ENCODE peak calls at places on chromosomes 12 and 14, in six cellular contexts. N, W, T, Z, L and R are unnamed samples.
A peak's percentile ranks its signal among the peaks of the same experiment; 100 is the strongest.

GRCh38 chr12:91173139-91173538 is 9.5 kb downstream of the DCN start:
- DNase-seq in N (no peak), W (no peak), T (no peak), Z (no peak), L (no peak), R (no peak)

GRCh38 chr12:50362671-50363070 is 33.7 kb downstream of the FAM186A start:
- DNase-seq in N (no peak), W (no peak), T (no peak), Z (no peak), L (no peak), R (no peak)

GRCh38 chr14:104249092-104249491 is 110.7 kb downstream of the KIF26A start:
- DNase-seq in N (no peak), W (peak; percentile 43), T (no peak), Z (no peak), L (no peak), R (peak; percentile 63)

GRCh38 chr12:111488271-111488670 is 82.5 kb downstream of the SH2B3 start:
- DNase-seq in N (no peak), W (no peak), T (peak; percentile 49), Z (no peak), L (no peak), R (no peak)

GRCh38 chr12:25034676-25035075 is 85.8 kb upstream of the BCAT1 start:
- DNase-seq in N (no peak), W (no peak), T (no peak), Z (no peak), L (no peak), R (no peak)

GRCh38 chr12:44771485-44771884 is 104.6 kb downstream of the NELL2 start:
- DNase-seq in N (no peak), W (no peak), T (no peak), Z (no peak), L (no peak), R (no peak)

GRCh38 chr12:123895477-123895876 is 77.2 kb downstream of the CCDC92 start:
- DNase-seq in N (no peak), W (no peak), T (no peak), Z (no peak), L (no peak), R (peak; percentile 6)

GRCh38 chr12:55996201-55996714 is 818 bp upstream of the SUOX start:
- DNase-seq in N (peak; percentile 52), W (peak; percentile 68), T (peak; percentile 62), Z (peak; percentile 38), L (peak; percentile 77), R (no peak)

GRCh38 chr14:65230287-65230728 is 128.0 kb upstream of the MAX start:
- DNase-seq in N (no peak), W (no peak), T (no peak), Z (no peak), L (no peak), R (no peak)

GRCh38 chr12:110677206-110677911 is 11.6 kb downstream of the HVCN1 start:
- DNase-seq in N (no peak), W (peak; percentile 18), T (no peak), Z (peak; percentile 52), L (no peak), R (no peak)

GRCh38 chr14:59427653-59428578 is 37.3 kb downstream of the GPR135 start:
- DNase-seq in N (no peak), W (peak; percentile 93), T (no peak), Z (no peak), L (peak; percentile 41), R (no peak)

GRCh38 chr12:98686603-98687002 is 41.5 kb downstream of the APAF1 start:
- DNase-seq in N (no peak), W (no peak), T (peak; percentile 10), Z (no peak), L (no peak), R (no peak)

GRCh38 chr12:121001060-121001459 is 15.2 kb downstream of the C12orf43 start:
- DNase-seq in N (no peak), W (no peak), T (no peak), Z (no peak), L (no peak), R (no peak)

GRCh38 chr12:130063866-130064265 is 98.4 kb upstream of the FZD10 start:
- DNase-seq in N (no peak), W (no peak), T (no peak), Z (no peak), L (no peak), R (no peak)

GRCh38 chr14:34364201-34364600 is 97.8 kb downstream of the SPTSSA start:
- DNase-seq in N (no peak), W (no peak), T (no peak), Z (no peak), L (no peak), R (no peak)

GRCh38 chr14:58426819-58427288 is 477 bp downstream of the TIMM9 start:
- DNase-seq in N (peak; percentile 30), W (peak; percentile 79), T (peak; percentile 65), Z (peak; percentile 44), L (peak; percentile 71), R (no peak)

GRCh38 chr12:62523619-62524018 is 57.0 kb downstream of the MON2 start:
- DNase-seq in N (no peak), W (no peak), T (no peak), Z (no peak), L (no peak), R (no peak)

GRCh38 chr14:44988694-44989093 is 26.7 kb downstream of the TOGARAM1 start:
- DNase-seq in N (no peak), W (peak; percentile 78), T (no peak), Z (no peak), L (no peak), R (no peak)

GRCh38 chr12:2683283-2684025 is 111.3 kb upstream of the FKBP4 start:
- DNase-seq in N (no peak), W (peak; percentile 56), T (peak; percentile 30), Z (peak; percentile 26), L (peak; percentile 2), R (no peak)

GRCh38 chr12:123056053-123056452 is 75.6 kb downstream of the ARL6IP4 start:
- DNase-seq in N (no peak), W (no peak), T (peak; percentile 41), Z (no peak), L (peak; percentile 72), R (no peak)

GRCh38 chr14:47626151-47627035 is 49.0 kb downstream of the MDGA2 start:
- DNase-seq in N (no peak), W (no peak), T (no peak), Z (no peak), L (no peak), R (no peak)

GRCh38 chr14:33563492-33563891 is 387.4 kb downstream of the EGLN3 start:
- DNase-seq in N (no peak), W (no peak), T (no peak), Z (no peak), L (peak; percentile 5), R (no peak)

GRCh38 chr12:89827592-89827991 is 119.0 kb upstream of the ATP2B1 start:
- DNase-seq in N (no peak), W (no peak), T (no peak), Z (no peak), L (no peak), R (no peak)

GRCh38 chr14:51157012-51157411 is 62.1 kb upstream of the TRIM9 start:
- DNase-seq in N (no peak), W (no peak), T (peak; percentile 8), Z (no peak), L (peak; percentile 57), R (no peak)

GRCh38 chr14:70822706-70823185 is 13.4 kb upstream of the MAP3K9 start:
- DNase-seq in N (no peak), W (peak; percentile 82), T (peak; percentile 2), Z (no peak), L (peak; percentile 43), R (no peak)

GRCh38 chr12:3273409-3273853 is 196.3 kb downstream of the TSPAN9 start:
- DNase-seq in N (no peak), W (no peak), T (peak; percentile 49), Z (no peak), L (peak; percentile 82), R (no peak)

GRCh38 chr12:112759786-112760185 is 31.8 kb upstream of the RPH3A start:
- DNase-seq in N (no peak), W (no peak), T (no peak), Z (no peak), L (no peak), R (no peak)

GRCh38 chr12:92442782-92443181 is 260.0 kb upstream of the PLEKHG7 start:
- DNase-seq in N (no peak), W (no peak), T (no peak), Z (no peak), L (no peak), R (no peak)

GRCh38 chr14:71165121-71165574 is 257.9 kb downstream of the PCNX1 start:
- DNase-seq in N (no peak), W (no peak), T (peak; percentile 6), Z (no peak), L (peak; percentile 17), R (no peak)

GRCh38 chr14:26594756-26595545 is 2.9 kb downstream of the NOVA1 start:
- DNase-seq in N (no peak), W (no peak), T (no peak), Z (no peak), L (no peak), R (no peak)

GRCh38 chr12:58268080-58268479 is 326.7 kb downstream of the ATP23 start:
- DNase-seq in N (no peak), W (no peak), T (peak; percentile 18), Z (no peak), L (no peak), R (no peak)